ENCODE peak calls at places on chromosomes 7 and 10, in four cellular contexts. K is psoas muscle, C is ovary, Q is MCF 10A. E is an unnamed sample.
A peak's percentile ranks its signal among the peaks of the same experiment; 100 is the strongest.

GRCh38 chr7:137975768-137976167 is 26.1 kb downstream of the CREB3L2 start:
- DNase-seq in K (no peak), C (no peak), Q (no peak), E (no peak)

GRCh38 chr10:9243861-9244515 is 1189.5 kb downstream of the GATA3 start:
- DNase-seq in K (no peak), C (no peak), Q (no peak), E (no peak)

GRCh38 chr7:150903627-150904026 is 51.3 kb downstream of the AOC1 start:
- DNase-seq in K (peak; percentile 47), C (no peak), Q (peak; percentile 79), E (peak; percentile 68)

GRCh38 chr10:27019827-27020226 is 80.5 kb downstream of the ANKRD26 start:
- DNase-seq in K (no peak), C (no peak), Q (no peak), E (no peak)

GRCh38 chr10:97843296-97843671 is 6.4 kb upstream of the GOLGA7B start:
- DNase-seq in K (no peak), C (no peak), Q (peak; percentile 88), E (no peak)

GRCh38 chr7:80764132-80764531 is 125.7 kb downstream of the CD36 start:
- DNase-seq in K (no peak), C (no peak), Q (no peak), E (no peak)

GRCh38 chr10:124090630-124091209 is 2.7 kb downstream of the CHST15 start:
- DNase-seq in K (no peak), C (peak; percentile 29), Q (peak; percentile 55), E (no peak)

GRCh38 chr7:90119178-90119971 is 34.9 kb upstream of the STEAP1 start:
- DNase-seq in K (peak; percentile 57), C (peak; percentile 69), Q (no peak), E (no peak)

GRCh38 chr10:88735661-88736060 is 24.2 kb upstream of the LIPN start:
- DNase-seq in K (no peak), C (no peak), Q (peak; percentile 1), E (peak; percentile 26)

GRCh38 chr10:58943234-58943633 is 233.2 kb upstream of the PHYHIPL start:
- DNase-seq in K (no peak), C (no peak), Q (peak; percentile 23), E (no peak)

GRCh38 chr7:98868450-98868849 is 1.4 kb downstream of the TMEM130 start:
- DNase-seq in K (no peak), C (no peak), Q (no peak), E (no peak)

GRCh38 chr10:19549503-19549902 is 266.7 kb upstream of the PLXDC2 start:
- DNase-seq in K (no peak), C (no peak), Q (peak; percentile 53), E (no peak)

GRCh38 chr10:44306762-44307161 is 78.1 kb downstream of the CXCL12 start:
- DNase-seq in K (no peak), C (no peak), Q (peak; percentile 36), E (no peak)

GRCh38 chr7:30699706-30700495 is 17.6 kb upstream of the CRHR2 start:
- DNase-seq in K (no peak), C (no peak), Q (no peak), E (no peak)

GRCh38 chr10:127882391-127882790 is 10.3 kb downstream of the CLRN3 start:
- DNase-seq in K (no peak), C (no peak), Q (no peak), E (no peak)

GRCh38 chr7:128014864-128015263 is 16.4 kb downstream of the LRRC4 start:
- DNase-seq in K (no peak), C (no peak), Q (no peak), E (no peak)

GRCh38 chr10:18549105-18549504 is 102.3 kb downstream of the NSUN6 start:
- DNase-seq in K (no peak), C (no peak), Q (no peak), E (no peak)

GRCh38 chr10:83182076-83182475 is 957.2 kb upstream of the GHITM start:
- DNase-seq in K (no peak), C (no peak), Q (peak; percentile 2), E (no peak)

GRCh38 chr10:29533696-29534285 is 101.0 kb downstream of the SVIL start:
- DNase-seq in K (no peak), C (no peak), Q (no peak), E (no peak)
- TF ChIP-seq CTCF in K (no peak), C (no peak), Q (no peak), E (no peak)

GRCh38 chr7:144656960-144657359 is 178.9 kb downstream of the TPK1 start:
- DNase-seq in K (no peak), C (no peak), Q (no peak), E (no peak)
- TF ChIP-seq CTCF in K (no peak), C (no peak), Q (no peak), E (no peak)

GRCh38 chr7:75968561-75969001 is 25.8 kb downstream of the TMEM120A start:
- DNase-seq in K (peak; percentile 90), C (no peak), Q (no peak), E (no peak)

GRCh38 chr7:75969182-75969581 is 25.2 kb downstream of the TMEM120A start:
- DNase-seq in K (peak; percentile 87), C (no peak), Q (no peak), E (no peak)

GRCh38 chr7:75971309-75971960 is 23.0 kb downstream of the TMEM120A start:
- DNase-seq in K (no peak), C (no peak), Q (no peak), E (no peak)

GRCh38 chr7:75969704-75970498 is 24.5 kb downstream of the TMEM120A start:
- DNase-seq in K (peak; percentile 75), C (no peak), Q (no peak), E (no peak)

DNA sequence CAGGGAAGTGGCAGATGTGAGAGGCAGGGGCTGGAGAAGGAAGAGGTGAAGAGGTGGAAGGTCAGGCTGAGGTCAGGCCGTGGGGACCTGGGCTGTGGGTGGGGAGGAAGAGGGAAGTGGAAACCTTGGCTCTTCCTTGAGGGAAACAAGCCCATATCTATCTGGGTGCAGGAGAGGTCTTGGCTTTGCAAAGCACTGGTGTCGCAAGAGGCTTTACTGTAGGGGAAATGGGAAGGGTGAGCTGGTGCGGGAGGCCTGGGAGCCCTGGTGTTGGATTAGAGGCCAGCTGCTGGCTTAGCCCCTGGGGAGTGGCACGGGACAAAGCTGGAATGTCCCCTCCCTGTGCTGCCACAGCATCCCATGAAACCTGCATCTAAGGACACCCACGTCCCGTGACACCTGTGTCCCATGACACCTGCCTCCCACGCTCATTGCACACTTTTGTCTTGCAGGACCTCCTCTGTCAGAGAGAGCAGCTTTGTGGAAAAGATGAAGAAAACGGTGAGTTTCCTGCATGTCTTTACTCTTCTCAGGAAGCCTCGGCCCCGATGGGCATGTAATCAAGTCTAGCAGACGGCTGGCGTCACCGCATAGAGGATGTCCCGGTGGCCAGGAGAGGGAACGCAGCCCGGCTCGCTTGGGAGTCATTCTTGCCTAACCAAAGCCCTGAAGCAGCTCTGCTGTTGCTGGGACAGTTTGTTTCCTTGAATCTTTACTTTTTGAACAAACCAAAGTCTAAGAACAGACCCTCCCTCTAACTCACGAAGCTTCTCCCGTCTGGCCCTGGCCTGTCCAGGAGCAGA is 22.2 kb downstream of the TMEM120A start:
- DNase-seq in K (peak; percentile 91), C (no peak), Q (no peak), E (no peak)
- TF ChIP-seq CTCF in K (peak; percentile 30), C (no peak), Q (no peak), E (no peak)

GRCh38 chr7:140676303-140676702 is 3.6 kb downstream of the ADCK2 start:
- DNase-seq in K (no peak), C (no peak), Q (no peak), E (no peak)

GRCh38 chr7:140675726-140676125 is 3.0 kb downstream of the ADCK2 start:
- DNase-seq in K (no peak), C (no peak), Q (no peak), E (no peak)

GRCh38 chr7:140673770-140674155 is 1.0 kb downstream of the ADCK2 start:
- DNase-seq in K (no peak), C (no peak), Q (no peak), E (no peak)

GRCh38 chr7:140674356-140674800 is 1.6 kb downstream of the ADCK2 start:
- DNase-seq in K (no peak), C (no peak), Q (no peak), E (no peak)

GRCh38 chr7:140674899-140675701 is 2.4 kb downstream of the ADCK2 start:
- DNase-seq in K (no peak), C (no peak), Q (peak; percentile 70), E (no peak)
- TF ChIP-seq CTCF in K (peak; percentile 46), C (no peak), Q (peak; percentile 21), E (no peak)

DNA sequence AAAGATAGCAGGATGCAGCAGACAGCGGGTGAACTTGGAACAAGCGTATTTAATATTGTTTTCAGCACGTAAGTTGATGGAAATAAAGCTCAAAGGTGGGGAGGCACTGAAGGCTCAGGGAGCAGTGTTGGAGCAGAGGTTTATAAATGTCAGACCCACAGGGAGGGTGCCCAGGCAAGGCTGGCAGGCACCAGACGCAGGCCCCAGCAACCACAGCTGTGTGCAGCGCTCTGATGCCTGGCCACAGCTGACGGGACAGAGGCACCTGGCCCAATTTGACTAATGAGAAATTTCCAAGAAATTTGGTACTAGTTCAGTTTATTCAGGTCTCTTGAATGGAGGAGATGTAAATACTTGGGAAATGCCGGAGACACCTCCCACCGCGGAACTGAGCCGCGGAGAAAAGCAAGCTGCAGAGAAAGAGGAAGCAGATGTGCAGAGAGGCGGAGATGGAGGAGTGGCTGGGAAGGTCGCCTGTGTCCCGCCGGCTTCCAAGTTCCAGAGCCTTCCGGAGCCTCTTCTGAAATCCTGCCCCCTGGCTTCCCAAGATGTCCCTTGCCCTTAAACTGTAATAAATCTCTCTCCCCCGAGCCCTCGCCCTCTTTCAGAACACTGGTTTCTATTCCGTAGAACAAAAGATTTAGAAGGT is 38.3 kb upstream of the PLXNA4 start:
- DNase-seq in K (peak; percentile 59), C (peak; percentile 22), Q (no peak), E (no peak)
- TF ChIP-seq CTCF in K (no peak), C (no peak), Q (no peak), E (no peak)

E was measured in RWPE1.